ENCODE peak calls at places on chromosomes 5 and 9, in five cellular contexts. One of them, this sample, is unnamed.

GRCh38 chr5:14881826-14882225 is 10.2 kb upstream of the ANKH start:
- DNase-seq in HL-60: no peak
- DNase-seq in breast epithelium: no peak
- DNase-seq in transverse colon: no peak
- DNase-seq in GM23338: no peak
- DNase-seq in this sample: no peak

GRCh38 chr9:101093620-101094019 is 65.1 kb downstream of the PLPPR1 start:
- DNase-seq in GM23338: no peak
- DNase-seq in transverse colon: no peak
- DNase-seq in HL-60: no peak
- DNase-seq in breast epithelium: no peak
- DNase-seq in this sample: no peak

GRCh38 chr9:33307067-33307466 is 16.8 kb downstream of the NFX1 start:
- DNase-seq in HL-60: no peak
- DNase-seq in GM23338: no peak
- DNase-seq in transverse colon: no peak
- DNase-seq in breast epithelium: no peak
- DNase-seq in this sample: no peak

GRCh38 chr9:72733896-72734295 is 212.5 kb downstream of the TMC1 start:
- DNase-seq in transverse colon: no peak
- DNase-seq in GM23338: no peak
- DNase-seq in HL-60: no peak
- DNase-seq in breast epithelium: no peak
- DNase-seq in this sample: no peak

GRCh38 chr5:175470756-175471155 is 7.6 kb upstream of the SFXN1 start:
- DNase-seq in HL-60: no peak
- DNase-seq in breast epithelium: no peak
- DNase-seq in GM23338: no peak
- DNase-seq in transverse colon: no peak
- DNase-seq in this sample: no peak

GRCh38 chr9:134243778-134244467 is 79.6 kb upstream of the RNU6ATAC start:
- DNase-seq in breast epithelium: no peak
- DNase-seq in GM23338: no peak
- DNase-seq in transverse colon: peak
- DNase-seq in HL-60: peak
- DNase-seq in this sample: no peak

GRCh38 chr9:131013771-131014676 is 5.0 kb downstream of the LAMC3 start:
- DNase-seq in GM23338: no peak
- DNase-seq in breast epithelium: no peak
- DNase-seq in transverse colon: no peak
- DNase-seq in HL-60: no peak
- DNase-seq in this sample: no peak

GRCh38 chr5:159965031-159965837 is 43.7 kb upstream of the TTC1 start:
- DNase-seq in transverse colon: peak
- DNase-seq in GM23338: peak
- DNase-seq in HL-60: no peak
- DNase-seq in breast epithelium: no peak
- DNase-seq in this sample: no peak

GRCh38 chr5:21831145-21831787 is 1021.9 kb downstream of the CDH12 start:
- DNase-seq in transverse colon: no peak
- DNase-seq in GM23338: no peak
- DNase-seq in breast epithelium: no peak
- DNase-seq in HL-60: no peak
- DNase-seq in this sample: no peak

GRCh38 chr5:149551227-149552037 is at the start of gene CSNK1A1:
- DNase-seq in GM23338: peak
- DNase-seq in breast epithelium: peak
- DNase-seq in HL-60: peak
- DNase-seq in transverse colon: peak
- DNase-seq in this sample: peak

GRCh38 chr5:149552038-149552494 is 827 bp upstream of the CSNK1A1 start:
- DNase-seq in HL-60: no peak
- DNase-seq in transverse colon: no peak
- DNase-seq in breast epithelium: no peak
- DNase-seq in GM23338: no peak
- DNase-seq in this sample: no peak

GRCh38 chr5:149550267-149550582 is 1.0 kb downstream of the CSNK1A1 start:
- DNase-seq in HL-60: peak
- DNase-seq in breast epithelium: no peak
- DNase-seq in transverse colon: no peak
- DNase-seq in GM23338: no peak
- DNase-seq in this sample: no peak

GRCh38 chr5:149550608-149551226 is 522 bp downstream of the CSNK1A1 start:
- DNase-seq in transverse colon: peak
- DNase-seq in breast epithelium: no peak
- DNase-seq in GM23338: no peak
- DNase-seq in HL-60: no peak
- DNase-seq in this sample: no peak

DNA sequence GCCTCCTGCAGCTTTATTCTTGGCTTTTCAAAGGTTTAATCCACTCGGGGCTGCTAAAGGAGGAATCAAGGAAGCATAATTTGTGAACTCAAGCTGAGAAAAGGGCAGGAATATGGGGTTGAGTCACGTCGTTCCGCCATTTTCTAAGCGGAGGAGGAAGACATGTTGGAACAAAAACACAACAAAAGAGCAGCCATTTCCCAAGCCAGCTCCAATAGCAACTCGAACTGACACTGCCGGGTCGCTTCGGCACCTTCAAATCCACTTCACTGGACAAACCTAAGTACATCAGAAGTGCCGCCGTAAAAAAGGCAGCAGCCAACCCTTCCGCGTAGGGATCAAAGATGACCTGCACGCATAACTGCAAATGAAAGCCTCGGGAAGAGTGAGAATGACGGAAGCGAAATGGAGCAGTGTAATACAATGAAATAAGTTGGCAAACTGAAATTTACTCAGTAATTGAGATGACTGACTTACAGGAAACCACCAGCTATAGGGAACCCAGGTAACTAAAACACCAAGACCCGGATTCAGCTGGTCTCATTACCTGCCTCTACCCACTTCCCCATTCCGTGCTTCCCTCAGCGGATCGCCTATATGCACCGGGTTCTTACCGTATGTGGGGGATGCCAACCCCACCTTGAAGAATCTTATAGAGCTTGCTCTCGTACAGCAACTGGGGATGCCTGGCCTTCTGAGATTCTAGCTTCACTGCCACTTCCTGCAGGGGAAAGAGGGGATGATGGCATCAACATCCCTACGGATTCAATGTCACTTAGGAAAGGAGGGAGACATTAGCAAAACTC is 1.6 kb downstream of the CSNK1A1 start:
- DNase-seq in HL-60: no peak
- DNase-seq in GM23338: peak
- DNase-seq in transverse colon: peak
- DNase-seq in breast epithelium: no peak
- DNase-seq in this sample: no peak
- TF ChIP-seq POLR2AphosphoS5 in HL-60: no peak
- TF ChIP-seq POLR2AphosphoS5 in GM23338: no peak
- TF ChIP-seq POLR2AphosphoS5 in transverse colon: peak
- TF ChIP-seq POLR2AphosphoS5 in breast epithelium: no peak
- TF ChIP-seq POLR2AphosphoS5 in this sample: no peak

GRCh38 chr5:58437661-58438060 is 22.2 kb downstream of the PLK2 start:
- DNase-seq in GM23338: no peak
- DNase-seq in HL-60: no peak
- DNase-seq in transverse colon: no peak
- DNase-seq in breast epithelium: no peak
- DNase-seq in this sample: no peak
- H3K27ac ChIP-seq in GM23338: no peak
- H3K27ac ChIP-seq in HL-60: no peak
- H3K27ac ChIP-seq in transverse colon: no peak
- H3K27ac ChIP-seq in breast epithelium: no peak
- H3K27ac ChIP-seq in this sample: no peak

GRCh38 chr9:128685022-128685332 is 4.0 kb upstream of the SET start:
- DNase-seq in GM23338: no peak
- DNase-seq in HL-60: no peak
- DNase-seq in transverse colon: no peak
- DNase-seq in breast epithelium: no peak
- DNase-seq in this sample: no peak
- H3K4me3 ChIP-seq in GM23338: peak
- H3K4me3 ChIP-seq in HL-60: peak
- H3K4me3 ChIP-seq in transverse colon: peak
- H3K4me3 ChIP-seq in breast epithelium: peak
- H3K4me3 ChIP-seq in this sample: peak

GRCh38 chr9:121598167-121599000 is 53.0 kb upstream of the DAB2IP start:
- DNase-seq in GM23338: peak
- DNase-seq in HL-60: no peak
- DNase-seq in transverse colon: peak
- DNase-seq in breast epithelium: peak
- DNase-seq in this sample: no peak

GRCh38 chr9:121599872-121600585 is 51.4 kb upstream of the DAB2IP start:
- DNase-seq in breast epithelium: no peak
- DNase-seq in HL-60: no peak
- DNase-seq in GM23338: peak
- DNase-seq in transverse colon: no peak
- DNase-seq in this sample: no peak

GRCh38 chr9:121597693-121598166 is 53.7 kb upstream of the DAB2IP start:
- DNase-seq in breast epithelium: no peak
- DNase-seq in GM23338: peak
- DNase-seq in HL-60: no peak
- DNase-seq in transverse colon: no peak
- DNase-seq in this sample: no peak

GRCh38 chr9:121601234-121601633 is 50.2 kb upstream of the DAB2IP start:
- DNase-seq in breast epithelium: no peak
- DNase-seq in GM23338: no peak
- DNase-seq in transverse colon: no peak
- DNase-seq in HL-60: peak
- DNase-seq in this sample: no peak

DNA sequence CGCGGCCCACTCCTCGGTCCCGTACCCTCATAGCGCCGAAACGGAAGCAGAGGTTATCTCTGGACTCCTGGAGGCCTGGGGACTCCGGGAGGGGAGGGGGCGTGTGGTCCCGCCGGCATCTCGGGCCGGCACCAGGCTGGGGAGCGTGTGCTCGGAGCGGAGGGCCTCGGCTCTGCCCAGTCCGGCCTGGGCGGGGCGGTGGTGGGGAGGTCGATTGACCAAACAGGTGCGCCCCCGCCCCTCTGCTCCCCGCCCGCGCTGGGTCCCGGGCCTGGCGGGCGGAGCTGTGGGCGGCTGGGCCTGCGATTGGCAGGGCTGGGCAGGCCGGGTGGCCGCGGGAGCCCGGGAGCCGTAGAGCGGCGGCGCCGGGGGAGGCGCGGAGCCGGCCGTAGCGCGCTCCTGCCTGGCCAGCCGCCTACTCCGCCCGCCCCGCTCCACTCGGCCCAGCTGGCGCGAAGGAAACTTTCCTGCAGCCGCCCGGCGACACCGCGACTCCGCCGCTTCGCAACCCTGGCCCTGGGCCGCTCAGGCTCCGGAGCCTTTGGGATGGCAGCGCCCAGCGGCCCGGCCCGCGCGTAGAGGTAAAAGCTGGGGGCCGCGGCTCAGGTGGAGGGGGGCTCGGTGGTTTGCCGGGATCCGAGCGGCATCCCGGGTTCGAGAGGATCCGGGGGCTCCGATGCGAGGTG is 52.1 kb upstream of the DAB2IP start:
- DNase-seq in GM23338: peak
- DNase-seq in breast epithelium: peak
- DNase-seq in HL-60: no peak
- DNase-seq in transverse colon: peak
- DNase-seq in this sample: no peak
- TF ChIP-seq POLR2AphosphoS5 in GM23338: peak
- TF ChIP-seq POLR2AphosphoS5 in breast epithelium: no peak
- TF ChIP-seq POLR2AphosphoS5 in HL-60: no peak
- TF ChIP-seq POLR2AphosphoS5 in transverse colon: peak
- TF ChIP-seq POLR2AphosphoS5 in this sample: no peak

GRCh38 chr5:146630467-146630866 is 114.5 kb upstream of the GPR151 start:
- DNase-seq in breast epithelium: no peak
- DNase-seq in HL-60: no peak
- DNase-seq in GM23338: no peak
- DNase-seq in transverse colon: no peak
- DNase-seq in this sample: no peak
- H3K27ac ChIP-seq in breast epithelium: no peak
- H3K27ac ChIP-seq in HL-60: no peak
- H3K27ac ChIP-seq in GM23338: no peak
- H3K27ac ChIP-seq in transverse colon: no peak
- H3K27ac ChIP-seq in this sample: no peak

GRCh38 chr9:36999728-37000333 is 34.2 kb downstream of the PAX5 start:
- DNase-seq in HL-60: no peak
- DNase-seq in breast epithelium: no peak
- DNase-seq in transverse colon: no peak
- DNase-seq in GM23338: peak
- DNase-seq in this sample: no peak
- H3K4me3 ChIP-seq in HL-60: no peak
- H3K4me3 ChIP-seq in breast epithelium: no peak
- H3K4me3 ChIP-seq in transverse colon: no peak
- H3K4me3 ChIP-seq in GM23338: no peak
- H3K4me3 ChIP-seq in this sample: no peak

GRCh38 chr5:157506981-157507780 is 47.2 kb downstream of the NIPAL4 start:
- DNase-seq in HL-60: no peak
- DNase-seq in GM23338: no peak
- DNase-seq in transverse colon: peak
- DNase-seq in breast epithelium: no peak
- DNase-seq in this sample: no peak
- TF ChIP-seq POLR2AphosphoS5 in HL-60: no peak
- TF ChIP-seq POLR2AphosphoS5 in GM23338: no peak
- TF ChIP-seq POLR2AphosphoS5 in transverse colon: no peak
- TF ChIP-seq POLR2AphosphoS5 in breast epithelium: no peak
- TF ChIP-seq POLR2AphosphoS5 in this sample: no peak

This sample was measured in SK-N-MC.